ENCODE peak calls at places on chromosomes 6 and 20, in seven cellular contexts. One of them, this sample, is unnamed.

GRCh38 chr20:44582321-44583025 is at the start of gene PKIG:
- DNase-seq in body of pancreas: no peak
- DNase-seq in thoracic aorta: no peak
- DNase-seq in thyroid gland: no peak
- DNase-seq in spleen: no peak
- DNase-seq in dorsolateral prefrontal cortex: no peak
- DNase-seq in Peyer's patch: no peak
- DNase-seq in this sample: no peak

GRCh38 chr20:57222631-57222950 is 43.9 kb downstream of the BMP7 start:
- DNase-seq in thyroid gland: no peak
- DNase-seq in body of pancreas: no peak
- DNase-seq in Peyer's patch: no peak
- DNase-seq in spleen: no peak
- DNase-seq in dorsolateral prefrontal cortex: no peak
- DNase-seq in thoracic aorta: no peak
- DNase-seq in this sample: no peak

GRCh38 chr6:169489642-169490408 is 212.0 kb downstream of the WDR27 start:
- DNase-seq in thyroid gland: no peak
- DNase-seq in body of pancreas: no peak
- DNase-seq in spleen: no peak
- DNase-seq in thoracic aorta: no peak
- DNase-seq in dorsolateral prefrontal cortex: no peak
- DNase-seq in Peyer's patch: no peak
- DNase-seq in this sample: no peak

GRCh38 chr6:39228992-39229767 is at the start of gene KCNK5:
- DNase-seq in dorsolateral prefrontal cortex: peak
- DNase-seq in thyroid gland: peak
- DNase-seq in spleen: peak
- DNase-seq in thoracic aorta: peak
- DNase-seq in Peyer's patch: peak
- DNase-seq in body of pancreas: peak
- DNase-seq in this sample: peak

GRCh38 chr6:15521516-15521915 is 141.3 kb downstream of the DTNBP1 start:
- DNase-seq in thyroid gland: no peak
- DNase-seq in spleen: no peak
- DNase-seq in thoracic aorta: no peak
- DNase-seq in Peyer's patch: no peak
- DNase-seq in body of pancreas: no peak
- DNase-seq in dorsolateral prefrontal cortex: no peak
- DNase-seq in this sample: peak

GRCh38 chr6:10510592-10511367 is 10.4 kb upstream of the GCNT2 start:
- DNase-seq in thoracic aorta: peak
- DNase-seq in dorsolateral prefrontal cortex: peak
- DNase-seq in spleen: peak
- DNase-seq in Peyer's patch: peak
- DNase-seq in body of pancreas: peak
- DNase-seq in thyroid gland: peak
- DNase-seq in this sample: peak

GRCh38 chr6:12851123-12851695 is 134.6 kb downstream of the PHACTR1 start:
- DNase-seq in thyroid gland: no peak
- DNase-seq in spleen: no peak
- DNase-seq in thoracic aorta: no peak
- DNase-seq in body of pancreas: no peak
- DNase-seq in dorsolateral prefrontal cortex: no peak
- DNase-seq in Peyer's patch: no peak
- DNase-seq in this sample: no peak

GRCh38 chr6:158031445-158032353 is 50.0 kb downstream of the SYNJ2 start:
- DNase-seq in Peyer's patch: peak
- DNase-seq in spleen: no peak
- DNase-seq in dorsolateral prefrontal cortex: no peak
- DNase-seq in thyroid gland: peak
- DNase-seq in body of pancreas: no peak
- DNase-seq in thoracic aorta: no peak
- DNase-seq in this sample: no peak

GRCh38 chr20:59723108-59723500 is 118.8 kb downstream of the PHACTR3 start:
- DNase-seq in Peyer's patch: no peak
- DNase-seq in body of pancreas: no peak
- DNase-seq in thoracic aorta: no peak
- DNase-seq in dorsolateral prefrontal cortex: no peak
- DNase-seq in spleen: no peak
- DNase-seq in thyroid gland: no peak
- DNase-seq in this sample: no peak

GRCh38 chr6:57222684-57223077 is 574 bp upstream of the RAB23 start:
- DNase-seq in thyroid gland: no peak
- DNase-seq in body of pancreas: no peak
- DNase-seq in dorsolateral prefrontal cortex: no peak
- DNase-seq in thoracic aorta: no peak
- DNase-seq in Peyer's patch: no peak
- DNase-seq in spleen: no peak
- DNase-seq in this sample: no peak

GRCh38 chr6:101391772-101392560 is 1.5 kb upstream of the GRIK2 start:
- DNase-seq in thyroid gland: peak
- DNase-seq in thoracic aorta: no peak
- DNase-seq in body of pancreas: peak
- DNase-seq in dorsolateral prefrontal cortex: no peak
- DNase-seq in Peyer's patch: no peak
- DNase-seq in spleen: no peak
- DNase-seq in this sample: no peak

GRCh38 chr6:131015630-131016263 is 47.3 kb downstream of the EPB41L2 start:
- DNase-seq in thoracic aorta: no peak
- DNase-seq in thyroid gland: no peak
- DNase-seq in dorsolateral prefrontal cortex: no peak
- DNase-seq in body of pancreas: no peak
- DNase-seq in spleen: no peak
- DNase-seq in Peyer's patch: no peak
- DNase-seq in this sample: peak

GRCh38 chr6:56399672-56400263 is 152.4 kb upstream of the COL21A1 start:
- DNase-seq in dorsolateral prefrontal cortex: no peak
- DNase-seq in thyroid gland: no peak
- DNase-seq in thoracic aorta: no peak
- DNase-seq in body of pancreas: peak
- DNase-seq in Peyer's patch: no peak
- DNase-seq in spleen: no peak
- DNase-seq in this sample: no peak

GRCh38 chr20:22353586-22353985 is 230.8 kb downstream of the FOXA2 start:
- DNase-seq in thyroid gland: no peak
- DNase-seq in thoracic aorta: no peak
- DNase-seq in spleen: no peak
- DNase-seq in dorsolateral prefrontal cortex: no peak
- DNase-seq in Peyer's patch: no peak
- DNase-seq in body of pancreas: no peak
- DNase-seq in this sample: no peak

GRCh38 chr20:9815662-9816061 is 23.2 kb downstream of the PAK5 start:
- DNase-seq in Peyer's patch: no peak
- DNase-seq in body of pancreas: no peak
- DNase-seq in dorsolateral prefrontal cortex: no peak
- DNase-seq in thyroid gland: no peak
- DNase-seq in thoracic aorta: no peak
- DNase-seq in spleen: no peak
- DNase-seq in this sample: no peak

GRCh38 chr6:111861321-111861938 is 11.8 kb downstream of the FYN start:
- DNase-seq in body of pancreas: no peak
- DNase-seq in thyroid gland: no peak
- DNase-seq in thoracic aorta: no peak
- DNase-seq in spleen: no peak
- DNase-seq in dorsolateral prefrontal cortex: no peak
- DNase-seq in Peyer's patch: no peak
- DNase-seq in this sample: no peak

GRCh38 chr6:30322527-30323501 is 3.9 kb upstream of the TRIM39 start:
- DNase-seq in thyroid gland: no peak
- DNase-seq in dorsolateral prefrontal cortex: no peak
- DNase-seq in thoracic aorta: no peak
- DNase-seq in Peyer's patch: no peak
- DNase-seq in body of pancreas: no peak
- DNase-seq in spleen: no peak
- DNase-seq in this sample: no peak

DNA sequence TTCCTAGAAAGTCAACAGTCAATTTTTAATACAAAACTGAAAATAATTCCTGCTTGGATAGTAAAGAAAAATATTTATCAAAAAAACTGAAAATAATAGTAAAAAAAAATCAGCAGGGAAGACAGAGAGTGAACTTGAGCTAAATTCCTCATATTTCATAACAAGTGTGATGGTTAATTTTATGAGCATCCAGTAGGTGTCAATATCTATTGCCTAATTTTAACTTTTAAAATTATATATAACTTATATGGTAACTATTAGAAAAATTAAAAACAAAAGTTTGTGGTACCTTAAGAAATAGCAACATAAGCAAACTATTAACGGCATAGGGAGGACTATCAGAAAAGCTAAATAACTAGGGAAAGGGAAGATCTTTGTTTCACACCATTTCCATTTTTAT is 2.1 kb downstream of the EPM2A start:
- DNase-seq in dorsolateral prefrontal cortex: no peak
- DNase-seq in body of pancreas: no peak
- DNase-seq in spleen: no peak
- DNase-seq in thoracic aorta: no peak
- DNase-seq in thyroid gland: no peak
- DNase-seq in Peyer's patch: no peak
- DNase-seq in this sample: no peak
- TF ChIP-seq CTCF in dorsolateral prefrontal cortex: no peak
- TF ChIP-seq CTCF in body of pancreas: no peak
- TF ChIP-seq CTCF in spleen: no peak
- TF ChIP-seq CTCF in thoracic aorta: no peak
- TF ChIP-seq CTCF in thyroid gland: no peak
- TF ChIP-seq CTCF in Peyer's patch: no peak
- TF ChIP-seq CTCF in this sample: no peak

GRCh38 chr6:52524921-52525320 is 51.9 kb downstream of the TRAM2 start:
- DNase-seq in thoracic aorta: no peak
- DNase-seq in body of pancreas: no peak
- DNase-seq in spleen: no peak
- DNase-seq in Peyer's patch: no peak
- DNase-seq in thyroid gland: no peak
- DNase-seq in dorsolateral prefrontal cortex: no peak
- DNase-seq in this sample: no peak

GRCh38 chr6:52519618-52520017 is 57.2 kb downstream of the TRAM2 start:
- DNase-seq in spleen: no peak
- DNase-seq in body of pancreas: no peak
- DNase-seq in thoracic aorta: no peak
- DNase-seq in dorsolateral prefrontal cortex: no peak
- DNase-seq in Peyer's patch: no peak
- DNase-seq in thyroid gland: no peak
- DNase-seq in this sample: no peak

GRCh38 chr6:52522151-52522626 is 54.7 kb downstream of the TRAM2 start:
- DNase-seq in spleen: no peak
- DNase-seq in Peyer's patch: no peak
- DNase-seq in dorsolateral prefrontal cortex: no peak
- DNase-seq in thoracic aorta: peak
- DNase-seq in thyroid gland: no peak
- DNase-seq in body of pancreas: no peak
- DNase-seq in this sample: no peak

GRCh38 chr6:52523363-52524207 is 53.3 kb downstream of the TRAM2 start:
- DNase-seq in thyroid gland: no peak
- DNase-seq in thoracic aorta: no peak
- DNase-seq in dorsolateral prefrontal cortex: no peak
- DNase-seq in Peyer's patch: no peak
- DNase-seq in body of pancreas: no peak
- DNase-seq in spleen: no peak
- DNase-seq in this sample: no peak

GRCh38 chr6:52522655-52523054 is 54.2 kb downstream of the TRAM2 start:
- DNase-seq in Peyer's patch: no peak
- DNase-seq in spleen: no peak
- DNase-seq in thoracic aorta: no peak
- DNase-seq in thyroid gland: no peak
- DNase-seq in body of pancreas: no peak
- DNase-seq in dorsolateral prefrontal cortex: no peak
- DNase-seq in this sample: no peak
- H3K27ac ChIP-seq in Peyer's patch: no peak
- H3K27ac ChIP-seq in spleen: no peak
- H3K27ac ChIP-seq in thoracic aorta: peak
- H3K27ac ChIP-seq in thyroid gland: no peak
- H3K27ac ChIP-seq in body of pancreas: no peak
- H3K27ac ChIP-seq in dorsolateral prefrontal cortex: no peak
- H3K27ac ChIP-seq in this sample: peak

GRCh38 chr20:33250666-33251065 is 14.9 kb downstream of the BPIFA1 start:
- DNase-seq in spleen: no peak
- DNase-seq in body of pancreas: no peak
- DNase-seq in thoracic aorta: no peak
- DNase-seq in dorsolateral prefrontal cortex: no peak
- DNase-seq in Peyer's patch: no peak
- DNase-seq in thyroid gland: no peak
- DNase-seq in this sample: no peak

GRCh38 chr20:33255005-33255404 is 19.2 kb downstream of the BPIFA1 start:
- DNase-seq in dorsolateral prefrontal cortex: no peak
- DNase-seq in thyroid gland: no peak
- DNase-seq in Peyer's patch: no peak
- DNase-seq in spleen: no peak
- DNase-seq in body of pancreas: no peak
- DNase-seq in thoracic aorta: no peak
- DNase-seq in this sample: no peak

GRCh38 chr20:33252460-33252859 is 16.7 kb downstream of the BPIFA1 start:
- DNase-seq in Peyer's patch: no peak
- DNase-seq in thyroid gland: no peak
- DNase-seq in thoracic aorta: no peak
- DNase-seq in dorsolateral prefrontal cortex: no peak
- DNase-seq in body of pancreas: no peak
- DNase-seq in spleen: no peak
- DNase-seq in this sample: no peak

GRCh38 chr20:33249456-33249855 is 13.7 kb downstream of the BPIFA1 start:
- DNase-seq in dorsolateral prefrontal cortex: no peak
- DNase-seq in thyroid gland: no peak
- DNase-seq in thoracic aorta: no peak
- DNase-seq in body of pancreas: no peak
- DNase-seq in spleen: no peak
- DNase-seq in Peyer's patch: no peak
- DNase-seq in this sample: no peak

GRCh38 chr20:33251496-33251895 is 15.7 kb downstream of the BPIFA1 start:
- DNase-seq in body of pancreas: no peak
- DNase-seq in spleen: no peak
- DNase-seq in Peyer's patch: no peak
- DNase-seq in thoracic aorta: no peak
- DNase-seq in dorsolateral prefrontal cortex: no peak
- DNase-seq in thyroid gland: no peak
- DNase-seq in this sample: no peak
- TF ChIP-seq CTCF in body of pancreas: no peak
- TF ChIP-seq CTCF in spleen: no peak
- TF ChIP-seq CTCF in Peyer's patch: no peak
- TF ChIP-seq CTCF in thoracic aorta: no peak
- TF ChIP-seq CTCF in dorsolateral prefrontal cortex: no peak
- TF ChIP-seq CTCF in thyroid gland: no peak
- TF ChIP-seq CTCF in this sample: no peak

DNA sequence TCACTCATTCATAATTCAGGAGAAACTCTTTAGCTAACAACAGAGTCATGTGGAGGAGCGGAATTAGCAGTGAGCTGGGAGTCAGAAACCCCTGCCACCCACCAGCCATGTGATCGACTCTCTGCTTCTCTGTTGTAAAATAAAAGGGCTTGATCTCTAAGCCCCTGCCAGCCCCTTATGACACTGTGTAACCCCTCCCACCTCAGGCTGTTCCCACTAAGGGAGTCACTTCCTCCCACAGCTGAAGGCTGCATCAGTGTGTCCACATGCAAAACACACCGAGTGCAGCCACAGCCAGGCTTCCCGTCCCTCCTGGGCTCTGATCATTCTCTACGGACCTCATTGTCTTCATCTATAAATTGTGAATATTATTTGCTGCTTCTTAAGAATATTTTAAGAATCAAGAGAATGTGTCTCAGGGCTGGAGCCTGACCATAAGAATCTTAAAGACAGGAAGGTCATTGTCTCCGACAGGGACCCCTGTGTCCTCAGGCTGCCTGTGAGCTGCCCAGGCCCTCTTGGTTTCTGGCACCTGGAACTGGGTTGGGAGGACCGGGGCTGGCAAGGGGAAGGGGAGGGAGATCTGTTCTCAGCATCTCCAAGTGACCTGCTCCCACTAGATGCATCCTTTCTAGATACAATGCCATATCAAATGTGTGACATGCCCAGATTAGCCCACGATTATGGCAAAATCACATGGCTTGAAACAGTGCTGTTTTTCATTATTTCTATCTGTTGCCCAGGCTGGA is 110.7 kb downstream of the SCML4 start:
- DNase-seq in thoracic aorta: no peak
- DNase-seq in thyroid gland: no peak
- DNase-seq in body of pancreas: no peak
- DNase-seq in Peyer's patch: peak
- DNase-seq in spleen: no peak
- DNase-seq in dorsolateral prefrontal cortex: no peak
- DNase-seq in this sample: no peak
- H3K27ac ChIP-seq in thoracic aorta: no peak
- H3K27ac ChIP-seq in thyroid gland: no peak
- H3K27ac ChIP-seq in body of pancreas: no peak
- H3K27ac ChIP-seq in Peyer's patch: peak
- H3K27ac ChIP-seq in spleen: no peak
- H3K27ac ChIP-seq in dorsolateral prefrontal cortex: no peak
- H3K27ac ChIP-seq in this sample: no peak

This sample was measured in testis.